ENCODE peak calls at places on chromosomes 5 and 9, in ten cellular contexts. One of them, this sample, is unnamed.

GRCh38 chr9:116152941-116153764 is 438 bp upstream of the PAPPA start:
- DNase-seq in stimulated activated CD4-positive, alpha-beta T cell treated with anti-CD3 and anti-CD28 coated beads, TNF-alpha, amount 100 ng/mL, for 1 hour: no peak
- DNase-seq in NCI-H2029: no peak
- DNase-seq in mesothelial cell of epicardium: no peak
- DNase-seq in NCI-H1105 treated with DMSO at 0.1 percent for 48 hours: peak
- DNase-seq in SHP77: no peak
- DNase-seq in ureter: no peak
- DNase-seq in stimulated activated naive CD4-positive, alpha-beta T cell: no peak
- DNase-seq in right cardiac atrium: peak
- DNase-seq in stimulated activated naive CD8-positive, alpha-beta T cell treated with anti-CD3 and anti-CD28 coated beads, Interleukin-15, Interleukin-2, amounts not matched to agents 100 U/mL and 50 U/mL, for 24 hours: no peak
- DNase-seq in this sample: no peak

GRCh38 chr9:38226491-38226951 is 157.5 kb upstream of the SHB start:
- DNase-seq in SHP77: peak
- DNase-seq in mesothelial cell of epicardium: no peak
- DNase-seq in stimulated activated naive CD4-positive, alpha-beta T cell: no peak
- DNase-seq in right cardiac atrium: no peak
- DNase-seq in stimulated activated CD4-positive, alpha-beta T cell treated with anti-CD3 and anti-CD28 coated beads, TNF-alpha, amount 100 ng/mL, for 1 hour: no peak
- DNase-seq in NCI-H1105 treated with DMSO at 0.1 percent for 48 hours: peak
- DNase-seq in ureter: peak
- DNase-seq in stimulated activated naive CD8-positive, alpha-beta T cell treated with anti-CD3 and anti-CD28 coated beads, Interleukin-15, Interleukin-2, amounts not matched to agents 100 U/mL and 50 U/mL, for 24 hours: no peak
- DNase-seq in NCI-H2029: peak
- DNase-seq in this sample: no peak

GRCh38 chr9:36489453-36489852 is 83.2 kb upstream of the MELK start:
- DNase-seq in mesothelial cell of epicardium: no peak
- DNase-seq in NCI-H2029: no peak
- DNase-seq in ureter: no peak
- DNase-seq in right cardiac atrium: no peak
- DNase-seq in stimulated activated naive CD8-positive, alpha-beta T cell treated with anti-CD3 and anti-CD28 coated beads, Interleukin-15, Interleukin-2, amounts not matched to agents 100 U/mL and 50 U/mL, for 24 hours: no peak
- DNase-seq in stimulated activated naive CD4-positive, alpha-beta T cell: no peak
- DNase-seq in stimulated activated CD4-positive, alpha-beta T cell treated with anti-CD3 and anti-CD28 coated beads, TNF-alpha, amount 100 ng/mL, for 1 hour: no peak
- DNase-seq in SHP77: no peak
- DNase-seq in NCI-H1105 treated with DMSO at 0.1 percent for 48 hours: no peak
- DNase-seq in this sample: no peak

GRCh38 chr9:82882133-82882532 is 180.8 kb downstream of the RASEF start:
- DNase-seq in stimulated activated naive CD4-positive, alpha-beta T cell: no peak
- DNase-seq in NCI-H1105 treated with DMSO at 0.1 percent for 48 hours: no peak
- DNase-seq in ureter: no peak
- DNase-seq in NCI-H2029: no peak
- DNase-seq in stimulated activated naive CD8-positive, alpha-beta T cell treated with anti-CD3 and anti-CD28 coated beads, Interleukin-15, Interleukin-2, amounts not matched to agents 100 U/mL and 50 U/mL, for 24 hours: no peak
- DNase-seq in mesothelial cell of epicardium: no peak
- DNase-seq in stimulated activated CD4-positive, alpha-beta T cell treated with anti-CD3 and anti-CD28 coated beads, TNF-alpha, amount 100 ng/mL, for 1 hour: no peak
- DNase-seq in right cardiac atrium: no peak
- DNase-seq in SHP77: no peak
- DNase-seq in this sample: no peak

GRCh38 chr9:38047301-38048251 is 21.5 kb downstream of the SHB start:
- DNase-seq in stimulated activated naive CD8-positive, alpha-beta T cell treated with anti-CD3 and anti-CD28 coated beads, Interleukin-15, Interleukin-2, amounts not matched to agents 100 U/mL and 50 U/mL, for 24 hours: no peak
- DNase-seq in NCI-H2029: peak
- DNase-seq in NCI-H1105 treated with DMSO at 0.1 percent for 48 hours: no peak
- DNase-seq in ureter: peak
- DNase-seq in SHP77: peak
- DNase-seq in stimulated activated naive CD4-positive, alpha-beta T cell: no peak
- DNase-seq in mesothelial cell of epicardium: no peak
- DNase-seq in right cardiac atrium: peak
- DNase-seq in stimulated activated CD4-positive, alpha-beta T cell treated with anti-CD3 and anti-CD28 coated beads, TNF-alpha, amount 100 ng/mL, for 1 hour: no peak
- DNase-seq in this sample: no peak

GRCh38 chr5:143036146-143036927 is 266.2 kb downstream of the ARHGAP26 start:
- DNase-seq in stimulated activated CD4-positive, alpha-beta T cell treated with anti-CD3 and anti-CD28 coated beads, TNF-alpha, amount 100 ng/mL, for 1 hour: no peak
- DNase-seq in SHP77: no peak
- DNase-seq in mesothelial cell of epicardium: no peak
- DNase-seq in NCI-H2029: no peak
- DNase-seq in ureter: no peak
- DNase-seq in stimulated activated naive CD4-positive, alpha-beta T cell: no peak
- DNase-seq in stimulated activated naive CD8-positive, alpha-beta T cell treated with anti-CD3 and anti-CD28 coated beads, Interleukin-15, Interleukin-2, amounts not matched to agents 100 U/mL and 50 U/mL, for 24 hours: peak
- DNase-seq in right cardiac atrium: no peak
- DNase-seq in NCI-H1105 treated with DMSO at 0.1 percent for 48 hours: no peak
- DNase-seq in this sample: no peak

GRCh38 chr5:134509308-134510040 is 16.0 kb upstream of the JADE2 start:
- DNase-seq in stimulated activated naive CD8-positive, alpha-beta T cell treated with anti-CD3 and anti-CD28 coated beads, Interleukin-15, Interleukin-2, amounts not matched to agents 100 U/mL and 50 U/mL, for 24 hours: no peak
- DNase-seq in right cardiac atrium: peak
- DNase-seq in mesothelial cell of epicardium: no peak
- DNase-seq in NCI-H1105 treated with DMSO at 0.1 percent for 48 hours: no peak
- DNase-seq in stimulated activated CD4-positive, alpha-beta T cell treated with anti-CD3 and anti-CD28 coated beads, TNF-alpha, amount 100 ng/mL, for 1 hour: no peak
- DNase-seq in stimulated activated naive CD4-positive, alpha-beta T cell: no peak
- DNase-seq in NCI-H2029: no peak
- DNase-seq in ureter: no peak
- DNase-seq in SHP77: no peak
- DNase-seq in this sample: no peak

GRCh38 chr5:129664336-129664937 is 83.5 kb upstream of the MINAR2 start:
- DNase-seq in right cardiac atrium: peak
- DNase-seq in SHP77: peak
- DNase-seq in NCI-H1105 treated with DMSO at 0.1 percent for 48 hours: peak
- DNase-seq in stimulated activated naive CD8-positive, alpha-beta T cell treated with anti-CD3 and anti-CD28 coated beads, Interleukin-15, Interleukin-2, amounts not matched to agents 100 U/mL and 50 U/mL, for 24 hours: peak
- DNase-seq in ureter: no peak
- DNase-seq in NCI-H2029: peak
- DNase-seq in stimulated activated CD4-positive, alpha-beta T cell treated with anti-CD3 and anti-CD28 coated beads, TNF-alpha, amount 100 ng/mL, for 1 hour: no peak
- DNase-seq in mesothelial cell of epicardium: no peak
- DNase-seq in stimulated activated naive CD4-positive, alpha-beta T cell: no peak
- DNase-seq in this sample: no peak

GRCh38 chr5:14501353-14502162 is 80.0 kb upstream of the OTULINL start:
- DNase-seq in ureter: no peak
- DNase-seq in NCI-H2029: no peak
- DNase-seq in stimulated activated naive CD8-positive, alpha-beta T cell treated with anti-CD3 and anti-CD28 coated beads, Interleukin-15, Interleukin-2, amounts not matched to agents 100 U/mL and 50 U/mL, for 24 hours: no peak
- DNase-seq in NCI-H1105 treated with DMSO at 0.1 percent for 48 hours: no peak
- DNase-seq in right cardiac atrium: no peak
- DNase-seq in SHP77: no peak
- DNase-seq in mesothelial cell of epicardium: no peak
- DNase-seq in stimulated activated CD4-positive, alpha-beta T cell treated with anti-CD3 and anti-CD28 coated beads, TNF-alpha, amount 100 ng/mL, for 1 hour: no peak
- DNase-seq in stimulated activated naive CD4-positive, alpha-beta T cell: no peak
- DNase-seq in this sample: no peak

GRCh38 chr9:132169672-132170392 is 8.0 kb downstream of the NTNG2 start:
- DNase-seq in right cardiac atrium: peak
- DNase-seq in stimulated activated CD4-positive, alpha-beta T cell treated with anti-CD3 and anti-CD28 coated beads, TNF-alpha, amount 100 ng/mL, for 1 hour: peak
- DNase-seq in stimulated activated naive CD4-positive, alpha-beta T cell: peak
- DNase-seq in NCI-H1105 treated with DMSO at 0.1 percent for 48 hours: peak
- DNase-seq in stimulated activated naive CD8-positive, alpha-beta T cell treated with anti-CD3 and anti-CD28 coated beads, Interleukin-15, Interleukin-2, amounts not matched to agents 100 U/mL and 50 U/mL, for 24 hours: peak
- DNase-seq in NCI-H2029: peak
- DNase-seq in ureter: no peak
- DNase-seq in SHP77: peak
- DNase-seq in mesothelial cell of epicardium: peak
- DNase-seq in this sample: peak

GRCh38 chr5:78985407-78986223 is 505 bp upstream of the ARSB start:
- DNase-seq in stimulated activated naive CD4-positive, alpha-beta T cell: no peak
- DNase-seq in NCI-H1105 treated with DMSO at 0.1 percent for 48 hours: peak
- DNase-seq in stimulated activated naive CD8-positive, alpha-beta T cell treated with anti-CD3 and anti-CD28 coated beads, Interleukin-15, Interleukin-2, amounts not matched to agents 100 U/mL and 50 U/mL, for 24 hours: peak
- DNase-seq in NCI-H2029: peak
- DNase-seq in right cardiac atrium: peak
- DNase-seq in mesothelial cell of epicardium: no peak
- DNase-seq in ureter: peak
- DNase-seq in SHP77: peak
- DNase-seq in stimulated activated CD4-positive, alpha-beta T cell treated with anti-CD3 and anti-CD28 coated beads, TNF-alpha, amount 100 ng/mL, for 1 hour: no peak
- DNase-seq in this sample: no peak

GRCh38 chr5:173762930-173763329 is 125.2 kb upstream of the CPEB4 start:
- DNase-seq in SHP77: no peak
- DNase-seq in stimulated activated naive CD4-positive, alpha-beta T cell: no peak
- DNase-seq in stimulated activated naive CD8-positive, alpha-beta T cell treated with anti-CD3 and anti-CD28 coated beads, Interleukin-15, Interleukin-2, amounts not matched to agents 100 U/mL and 50 U/mL, for 24 hours: no peak
- DNase-seq in NCI-H2029: no peak
- DNase-seq in mesothelial cell of epicardium: no peak
- DNase-seq in stimulated activated CD4-positive, alpha-beta T cell treated with anti-CD3 and anti-CD28 coated beads, TNF-alpha, amount 100 ng/mL, for 1 hour: no peak
- DNase-seq in NCI-H1105 treated with DMSO at 0.1 percent for 48 hours: no peak
- DNase-seq in ureter: no peak
- DNase-seq in right cardiac atrium: no peak
- DNase-seq in this sample: no peak

GRCh38 chr5:124675921-124676846 is 70.3 kb downstream of the ZNF608 start:
- DNase-seq in NCI-H1105 treated with DMSO at 0.1 percent for 48 hours: no peak
- DNase-seq in stimulated activated CD4-positive, alpha-beta T cell treated with anti-CD3 and anti-CD28 coated beads, TNF-alpha, amount 100 ng/mL, for 1 hour: no peak
- DNase-seq in stimulated activated naive CD8-positive, alpha-beta T cell treated with anti-CD3 and anti-CD28 coated beads, Interleukin-15, Interleukin-2, amounts not matched to agents 100 U/mL and 50 U/mL, for 24 hours: no peak
- DNase-seq in SHP77: no peak
- DNase-seq in mesothelial cell of epicardium: no peak
- DNase-seq in ureter: no peak
- DNase-seq in NCI-H2029: no peak
- DNase-seq in stimulated activated naive CD4-positive, alpha-beta T cell: no peak
- DNase-seq in right cardiac atrium: no peak
- DNase-seq in this sample: no peak

GRCh38 chr5:179275941-179276837 is 69.1 kb downstream of the ADAMTS2 start:
- DNase-seq in NCI-H1105 treated with DMSO at 0.1 percent for 48 hours: no peak
- DNase-seq in mesothelial cell of epicardium: no peak
- DNase-seq in SHP77: no peak
- DNase-seq in right cardiac atrium: peak
- DNase-seq in ureter: peak
- DNase-seq in stimulated activated naive CD4-positive, alpha-beta T cell: no peak
- DNase-seq in NCI-H2029: no peak
- DNase-seq in stimulated activated naive CD8-positive, alpha-beta T cell treated with anti-CD3 and anti-CD28 coated beads, Interleukin-15, Interleukin-2, amounts not matched to agents 100 U/mL and 50 U/mL, for 24 hours: no peak
- DNase-seq in stimulated activated CD4-positive, alpha-beta T cell treated with anti-CD3 and anti-CD28 coated beads, TNF-alpha, amount 100 ng/mL, for 1 hour: no peak
- DNase-seq in this sample: no peak

GRCh38 chr9:111237447-111237846 is 92.6 kb downstream of the OR2K2 start:
- DNase-seq in right cardiac atrium: no peak
- DNase-seq in stimulated activated naive CD4-positive, alpha-beta T cell: no peak
- DNase-seq in ureter: no peak
- DNase-seq in NCI-H1105 treated with DMSO at 0.1 percent for 48 hours: no peak
- DNase-seq in stimulated activated CD4-positive, alpha-beta T cell treated with anti-CD3 and anti-CD28 coated beads, TNF-alpha, amount 100 ng/mL, for 1 hour: no peak
- DNase-seq in mesothelial cell of epicardium: no peak
- DNase-seq in NCI-H2029: no peak
- DNase-seq in SHP77: no peak
- DNase-seq in stimulated activated naive CD8-positive, alpha-beta T cell treated with anti-CD3 and anti-CD28 coated beads, Interleukin-15, Interleukin-2, amounts not matched to agents 100 U/mL and 50 U/mL, for 24 hours: no peak
- DNase-seq in this sample: no peak

GRCh38 chr9:27457445-27457844 is 66.6 kb upstream of the IFNK start:
- DNase-seq in mesothelial cell of epicardium: no peak
- DNase-seq in NCI-H1105 treated with DMSO at 0.1 percent for 48 hours: no peak
- DNase-seq in stimulated activated naive CD8-positive, alpha-beta T cell treated with anti-CD3 and anti-CD28 coated beads, Interleukin-15, Interleukin-2, amounts not matched to agents 100 U/mL and 50 U/mL, for 24 hours: peak
- DNase-seq in stimulated activated CD4-positive, alpha-beta T cell treated with anti-CD3 and anti-CD28 coated beads, TNF-alpha, amount 100 ng/mL, for 1 hour: no peak
- DNase-seq in NCI-H2029: no peak
- DNase-seq in stimulated activated naive CD4-positive, alpha-beta T cell: no peak
- DNase-seq in SHP77: no peak
- DNase-seq in ureter: no peak
- DNase-seq in right cardiac atrium: peak
- DNase-seq in this sample: no peak

GRCh38 chr9:129868571-129869486 is 33.6 kb downstream of the USP20 start:
- DNase-seq in stimulated activated naive CD4-positive, alpha-beta T cell: peak
- DNase-seq in mesothelial cell of epicardium: no peak
- DNase-seq in ureter: no peak
- DNase-seq in NCI-H1105 treated with DMSO at 0.1 percent for 48 hours: no peak
- DNase-seq in right cardiac atrium: no peak
- DNase-seq in stimulated activated CD4-positive, alpha-beta T cell treated with anti-CD3 and anti-CD28 coated beads, TNF-alpha, amount 100 ng/mL, for 1 hour: peak
- DNase-seq in stimulated activated naive CD8-positive, alpha-beta T cell treated with anti-CD3 and anti-CD28 coated beads, Interleukin-15, Interleukin-2, amounts not matched to agents 100 U/mL and 50 U/mL, for 24 hours: peak
- DNase-seq in NCI-H2029: no peak
- DNase-seq in SHP77: no peak
- DNase-seq in this sample: peak

GRCh38 chr9:95167998-95168397 is 149.5 kb downstream of the FANCC start:
- DNase-seq in NCI-H1105 treated with DMSO at 0.1 percent for 48 hours: peak
- DNase-seq in stimulated activated naive CD8-positive, alpha-beta T cell treated with anti-CD3 and anti-CD28 coated beads, Interleukin-15, Interleukin-2, amounts not matched to agents 100 U/mL and 50 U/mL, for 24 hours: peak
- DNase-seq in stimulated activated CD4-positive, alpha-beta T cell treated with anti-CD3 and anti-CD28 coated beads, TNF-alpha, amount 100 ng/mL, for 1 hour: peak
- DNase-seq in stimulated activated naive CD4-positive, alpha-beta T cell: peak
- DNase-seq in mesothelial cell of epicardium: no peak
- DNase-seq in SHP77: peak
- DNase-seq in NCI-H2029: peak
- DNase-seq in ureter: peak
- DNase-seq in right cardiac atrium: peak
- DNase-seq in this sample: peak

GRCh38 chr5:112210430-112211005 is 208.6 kb downstream of the EPB41L4A start:
- DNase-seq in NCI-H1105 treated with DMSO at 0.1 percent for 48 hours: peak
- DNase-seq in stimulated activated CD4-positive, alpha-beta T cell treated with anti-CD3 and anti-CD28 coated beads, TNF-alpha, amount 100 ng/mL, for 1 hour: no peak
- DNase-seq in ureter: no peak
- DNase-seq in SHP77: peak
- DNase-seq in stimulated activated naive CD8-positive, alpha-beta T cell treated with anti-CD3 and anti-CD28 coated beads, Interleukin-15, Interleukin-2, amounts not matched to agents 100 U/mL and 50 U/mL, for 24 hours: no peak
- DNase-seq in stimulated activated naive CD4-positive, alpha-beta T cell: no peak
- DNase-seq in right cardiac atrium: peak
- DNase-seq in NCI-H2029: peak
- DNase-seq in mesothelial cell of epicardium: no peak
- DNase-seq in this sample: no peak

GRCh38 chr9:94685359-94685758 is 41.1 kb upstream of the AOPEP start:
- DNase-seq in stimulated activated CD4-positive, alpha-beta T cell treated with anti-CD3 and anti-CD28 coated beads, TNF-alpha, amount 100 ng/mL, for 1 hour: no peak
- DNase-seq in SHP77: no peak
- DNase-seq in mesothelial cell of epicardium: no peak
- DNase-seq in NCI-H1105 treated with DMSO at 0.1 percent for 48 hours: no peak
- DNase-seq in ureter: no peak
- DNase-seq in right cardiac atrium: no peak
- DNase-seq in NCI-H2029: no peak
- DNase-seq in stimulated activated naive CD8-positive, alpha-beta T cell treated with anti-CD3 and anti-CD28 coated beads, Interleukin-15, Interleukin-2, amounts not matched to agents 100 U/mL and 50 U/mL, for 24 hours: no peak
- DNase-seq in stimulated activated naive CD4-positive, alpha-beta T cell: no peak
- DNase-seq in this sample: no peak

GRCh38 chr9:133050142-133050541 is 11.6 kb upstream of the CEL start:
- DNase-seq in stimulated activated CD4-positive, alpha-beta T cell treated with anti-CD3 and anti-CD28 coated beads, TNF-alpha, amount 100 ng/mL, for 1 hour: no peak
- DNase-seq in ureter: no peak
- DNase-seq in stimulated activated naive CD4-positive, alpha-beta T cell: no peak
- DNase-seq in SHP77: no peak
- DNase-seq in mesothelial cell of epicardium: no peak
- DNase-seq in NCI-H2029: no peak
- DNase-seq in NCI-H1105 treated with DMSO at 0.1 percent for 48 hours: no peak
- DNase-seq in stimulated activated naive CD8-positive, alpha-beta T cell treated with anti-CD3 and anti-CD28 coated beads, Interleukin-15, Interleukin-2, amounts not matched to agents 100 U/mL and 50 U/mL, for 24 hours: no peak
- DNase-seq in right cardiac atrium: no peak
- DNase-seq in this sample: no peak

GRCh38 chr5:34867660-34868059 is 28.7 kb downstream of the TTC23L start:
- DNase-seq in right cardiac atrium: no peak
- DNase-seq in mesothelial cell of epicardium: no peak
- DNase-seq in NCI-H1105 treated with DMSO at 0.1 percent for 48 hours: no peak
- DNase-seq in SHP77: no peak
- DNase-seq in stimulated activated CD4-positive, alpha-beta T cell treated with anti-CD3 and anti-CD28 coated beads, TNF-alpha, amount 100 ng/mL, for 1 hour: no peak
- DNase-seq in stimulated activated naive CD4-positive, alpha-beta T cell: no peak
- DNase-seq in ureter: no peak
- DNase-seq in NCI-H2029: no peak
- DNase-seq in stimulated activated naive CD8-positive, alpha-beta T cell treated with anti-CD3 and anti-CD28 coated beads, Interleukin-15, Interleukin-2, amounts not matched to agents 100 U/mL and 50 U/mL, for 24 hours: no peak
- DNase-seq in this sample: no peak

GRCh38 chr9:123235448-123235847 is 32.9 kb downstream of the STRBP start:
- DNase-seq in ureter: no peak
- DNase-seq in stimulated activated naive CD8-positive, alpha-beta T cell treated with anti-CD3 and anti-CD28 coated beads, Interleukin-15, Interleukin-2, amounts not matched to agents 100 U/mL and 50 U/mL, for 24 hours: no peak
- DNase-seq in stimulated activated naive CD4-positive, alpha-beta T cell: no peak
- DNase-seq in NCI-H1105 treated with DMSO at 0.1 percent for 48 hours: no peak
- DNase-seq in mesothelial cell of epicardium: no peak
- DNase-seq in NCI-H2029: no peak
- DNase-seq in stimulated activated CD4-positive, alpha-beta T cell treated with anti-CD3 and anti-CD28 coated beads, TNF-alpha, amount 100 ng/mL, for 1 hour: no peak
- DNase-seq in SHP77: no peak
- DNase-seq in right cardiac atrium: no peak
- DNase-seq in this sample: no peak

GRCh38 chr9:129604766-129605163 is 16.1 kb downstream of the C9orf50 start:
- DNase-seq in stimulated activated naive CD4-positive, alpha-beta T cell: no peak
- DNase-seq in stimulated activated naive CD8-positive, alpha-beta T cell treated with anti-CD3 and anti-CD28 coated beads, Interleukin-15, Interleukin-2, amounts not matched to agents 100 U/mL and 50 U/mL, for 24 hours: no peak
- DNase-seq in right cardiac atrium: no peak
- DNase-seq in NCI-H1105 treated with DMSO at 0.1 percent for 48 hours: no peak
- DNase-seq in mesothelial cell of epicardium: no peak
- DNase-seq in SHP77: no peak
- DNase-seq in ureter: no peak
- DNase-seq in NCI-H2029: peak
- DNase-seq in stimulated activated CD4-positive, alpha-beta T cell treated with anti-CD3 and anti-CD28 coated beads, TNF-alpha, amount 100 ng/mL, for 1 hour: no peak
- DNase-seq in this sample: no peak

GRCh38 chr5:83780681-83781080 is 60.0 kb upstream of the HAPLN1 start:
- DNase-seq in ureter: no peak
- DNase-seq in NCI-H1105 treated with DMSO at 0.1 percent for 48 hours: no peak
- DNase-seq in stimulated activated naive CD4-positive, alpha-beta T cell: no peak
- DNase-seq in mesothelial cell of epicardium: no peak
- DNase-seq in right cardiac atrium: no peak
- DNase-seq in stimulated activated CD4-positive, alpha-beta T cell treated with anti-CD3 and anti-CD28 coated beads, TNF-alpha, amount 100 ng/mL, for 1 hour: no peak
- DNase-seq in stimulated activated naive CD8-positive, alpha-beta T cell treated with anti-CD3 and anti-CD28 coated beads, Interleukin-15, Interleukin-2, amounts not matched to agents 100 U/mL and 50 U/mL, for 24 hours: no peak
- DNase-seq in SHP77: no peak
- DNase-seq in NCI-H2029: no peak
- DNase-seq in this sample: no peak

GRCh38 chr5:98774192-98775046 is 956 bp downstream of the RGMB start:
- DNase-seq in mesothelial cell of epicardium: peak
- DNase-seq in NCI-H2029: peak
- DNase-seq in NCI-H1105 treated with DMSO at 0.1 percent for 48 hours: peak
- DNase-seq in stimulated activated naive CD4-positive, alpha-beta T cell: peak
- DNase-seq in stimulated activated CD4-positive, alpha-beta T cell treated with anti-CD3 and anti-CD28 coated beads, TNF-alpha, amount 100 ng/mL, for 1 hour: no peak
- DNase-seq in ureter: peak
- DNase-seq in right cardiac atrium: peak
- DNase-seq in SHP77: peak
- DNase-seq in stimulated activated naive CD8-positive, alpha-beta T cell treated with anti-CD3 and anti-CD28 coated beads, Interleukin-15, Interleukin-2, amounts not matched to agents 100 U/mL and 50 U/mL, for 24 hours: peak
- DNase-seq in this sample: no peak

GRCh38 chr5:89536020-89536419 is 653.0 kb upstream of the MEF2C start:
- DNase-seq in stimulated activated CD4-positive, alpha-beta T cell treated with anti-CD3 and anti-CD28 coated beads, TNF-alpha, amount 100 ng/mL, for 1 hour: no peak
- DNase-seq in stimulated activated naive CD8-positive, alpha-beta T cell treated with anti-CD3 and anti-CD28 coated beads, Interleukin-15, Interleukin-2, amounts not matched to agents 100 U/mL and 50 U/mL, for 24 hours: no peak
- DNase-seq in stimulated activated naive CD4-positive, alpha-beta T cell: no peak
- DNase-seq in NCI-H1105 treated with DMSO at 0.1 percent for 48 hours: no peak
- DNase-seq in mesothelial cell of epicardium: no peak
- DNase-seq in ureter: no peak
- DNase-seq in SHP77: no peak
- DNase-seq in NCI-H2029: no peak
- DNase-seq in right cardiac atrium: no peak
- DNase-seq in this sample: no peak

GRCh38 chr5:149088686-149089085 is 25.8 kb upstream of the SH3TC2 start:
- DNase-seq in stimulated activated CD4-positive, alpha-beta T cell treated with anti-CD3 and anti-CD28 coated beads, TNF-alpha, amount 100 ng/mL, for 1 hour: no peak
- DNase-seq in SHP77: no peak
- DNase-seq in mesothelial cell of epicardium: no peak
- DNase-seq in NCI-H1105 treated with DMSO at 0.1 percent for 48 hours: no peak
- DNase-seq in stimulated activated naive CD4-positive, alpha-beta T cell: no peak
- DNase-seq in stimulated activated naive CD8-positive, alpha-beta T cell treated with anti-CD3 and anti-CD28 coated beads, Interleukin-15, Interleukin-2, amounts not matched to agents 100 U/mL and 50 U/mL, for 24 hours: no peak
- DNase-seq in right cardiac atrium: no peak
- DNase-seq in NCI-H2029: no peak
- DNase-seq in ureter: no peak
- DNase-seq in this sample: no peak